ENCODE peak calls at places on chromosome 17, in six cellular contexts. O is HuH-7; D is dermis blood vessel endothelial cell; C is cardiac fibroblast; W is activated CD4-positive, alpha-beta T cell treated with anti-CD3 and anti-CD28 coated beads, Interleukin-2, amount 10 ng/mL, durations not matched to agents 7 days and 5 days; Y is substantia nigra. I is an unnamed sample.

GRCh38 chr17:55295411-55296170 is 30.8 kb downstream of the HLF start:
- DNase-seq in C (peak), W (peak), O (peak), D (peak), Y (peak), I (peak)

GRCh38 chr17:83128306-83129240 is 49.2 kb downstream of the METRNL start:
- DNase-seq in Y (no peak), D (no peak), C (no peak), W (no peak), O (no peak), I (no peak)

GRCh38 chr17:45013021-45013997 is 38.1 kb downstream of the DCAKD start:
- DNase-seq in C (peak), Y (no peak), O (no peak), W (no peak), D (no peak), I (no peak)

GRCh38 chr17:80248001-80248893 is 12.4 kb upstream of the RNF213 start:
- DNase-seq in D (no peak), Y (no peak), C (no peak), O (no peak), W (no peak), I (no peak)

GRCh38 chr17:1108560-1108809 is 71.3 kb downstream of the ABR start:
- DNase-seq in C (no peak), Y (no peak), D (peak), W (no peak), O (no peak), I (no peak)

GRCh38 chr17:66930933-66931332 is 33.6 kb upstream of the CACNG4 start:
- DNase-seq in W (no peak), C (peak), O (peak), D (no peak), Y (no peak), I (no peak)

GRCh38 chr17:4324463-4324862 is 42.0 kb downstream of the UBE2G1 start:
- DNase-seq in W (no peak), C (no peak), O (no peak), D (no peak), Y (no peak), I (no peak)

GRCh38 chr17:428414-428813 is 75.8 kb upstream of the RPH3AL start:
- DNase-seq in C (no peak), Y (no peak), D (no peak), O (no peak), W (no peak), I (no peak)

GRCh38 chr17:19021622-19022083 is 17.1 kb upstream of the FAM83G start:
- DNase-seq in D (peak), O (no peak), C (no peak), Y (no peak), W (peak), I (no peak)

GRCh38 chr17:35842239-35842638 is 26.5 kb downstream of the HEATR9 start:
- DNase-seq in C (no peak), O (no peak), D (no peak), W (no peak), Y (no peak), I (no peak)

I was measured in NCI-H226.